ENCODE peak calls at places on chromosomes 16 and 17, in six cellular contexts. One of them, this sample, is unnamed. For H3K27me3, the result is how much of the 10 kb centered on the place peaks cover.

GRCh38 chr16:70250748-70251650 is 741 bp downstream of the EXOSC6 start:
- DNase-seq in Caco-2: peak
- DNase-seq in brain microvascular endothelial cell: peak
- DNase-seq in uterus: peak
- DNase-seq in NT2/D1: no peak
- DNase-seq in fibroblast of lung: peak
- DNase-seq in this sample: no peak

GRCh38 chr16:84047626-84048025 is 5.0 kb upstream of the SLC38A8 start:
- DNase-seq in Caco-2: no peak
- DNase-seq in brain microvascular endothelial cell: no peak
- DNase-seq in uterus: no peak
- DNase-seq in NT2/D1: no peak
- DNase-seq in fibroblast of lung: no peak
- DNase-seq in this sample: no peak

GRCh38 chr16:83147244-83147643 is 520.5 kb downstream of the CDH13 start:
- DNase-seq in Caco-2: no peak
- DNase-seq in brain microvascular endothelial cell: peak
- DNase-seq in uterus: no peak
- DNase-seq in NT2/D1: no peak
- DNase-seq in fibroblast of lung: no peak
- DNase-seq in this sample: no peak

GRCh38 chr16:10950393-10950792 is 6.0 kb downstream of the CLEC16A start:
- DNase-seq in Caco-2: no peak
- DNase-seq in brain microvascular endothelial cell: no peak
- DNase-seq in uterus: no peak
- DNase-seq in NT2/D1: no peak
- DNase-seq in fibroblast of lung: no peak
- DNase-seq in this sample: no peak

GRCh38 chr17:7992516-7992915 is 9.9 kb upstream of the GUCY2D start:
- DNase-seq in Caco-2: no peak
- DNase-seq in brain microvascular endothelial cell: peak
- DNase-seq in uterus: no peak
- DNase-seq in NT2/D1: no peak
- DNase-seq in fibroblast of lung: no peak
- DNase-seq in this sample: no peak

GRCh38 chr17:46184696-46185095 is 8.5 kb downstream of the KANSL1 start:
- DNase-seq in Caco-2: no peak
- DNase-seq in brain microvascular endothelial cell: no peak
- DNase-seq in uterus: no peak
- DNase-seq in NT2/D1: no peak
- DNase-seq in fibroblast of lung: no peak
- DNase-seq in this sample: no peak

GRCh38 chr16:57735755-57736418 is at the start of gene KATNB1:
- DNase-seq in Caco-2: peak
- DNase-seq in brain microvascular endothelial cell: peak
- DNase-seq in uterus: no peak
- DNase-seq in NT2/D1: no peak
- DNase-seq in fibroblast of lung: no peak
- DNase-seq in this sample: no peak

GRCh38 chr17:59299400-59300092 is 31.9 kb upstream of the YPEL2 start:
- DNase-seq in Caco-2: no peak
- DNase-seq in brain microvascular endothelial cell: no peak
- DNase-seq in uterus: no peak
- DNase-seq in NT2/D1: no peak
- DNase-seq in fibroblast of lung: no peak
- DNase-seq in this sample: no peak

GRCh38 chr16:20944861-20945390 is 44.4 kb downstream of the LYRM1 start:
- DNase-seq in Caco-2: no peak
- DNase-seq in brain microvascular endothelial cell: no peak
- DNase-seq in uterus: no peak
- DNase-seq in NT2/D1: no peak
- DNase-seq in fibroblast of lung: peak
- DNase-seq in this sample: no peak

GRCh38 chr16:27327586-27327915 is 13.8 kb downstream of the IL4R start:
- DNase-seq in Caco-2: no peak
- DNase-seq in brain microvascular endothelial cell: no peak
- DNase-seq in uterus: no peak
- DNase-seq in NT2/D1: no peak
- DNase-seq in fibroblast of lung: no peak
- DNase-seq in this sample: no peak

GRCh38 chr16:2874584-2875362 is 8.2 kb upstream of the FLYWCH2 start:
- DNase-seq in Caco-2: peak
- DNase-seq in brain microvascular endothelial cell: peak
- DNase-seq in uterus: peak
- DNase-seq in NT2/D1: peak
- DNase-seq in fibroblast of lung: peak
- DNase-seq in this sample: no peak

GRCh38 chr17:6831662-6832263 is at the start of gene TEKT1:
- DNase-seq in Caco-2: peak
- DNase-seq in brain microvascular endothelial cell: peak
- DNase-seq in uterus: peak
- DNase-seq in NT2/D1: peak
- DNase-seq in fibroblast of lung: peak
- DNase-seq in this sample: peak

GRCh38 chr17:6000426-6000825 is 69.8 kb upstream of the WSCD1 start:
- DNase-seq in Caco-2: no peak
- DNase-seq in brain microvascular endothelial cell: no peak
- DNase-seq in uterus: no peak
- DNase-seq in NT2/D1: no peak
- DNase-seq in fibroblast of lung: no peak
- DNase-seq in this sample: no peak

GRCh38 chr16:82630219-82630618 is 3.5 kb downstream of the CDH13 start:
- DNase-seq in Caco-2: no peak
- DNase-seq in brain microvascular endothelial cell: no peak
- DNase-seq in uterus: no peak
- DNase-seq in NT2/D1: no peak
- DNase-seq in fibroblast of lung: peak
- DNase-seq in this sample: no peak

GRCh38 chr17:38510424-38511125 is 82.3 kb downstream of the ARHGAP23 start:
- DNase-seq in Caco-2: peak
- DNase-seq in brain microvascular endothelial cell: no peak
- DNase-seq in uterus: no peak
- DNase-seq in NT2/D1: no peak
- DNase-seq in fibroblast of lung: peak
- DNase-seq in this sample: no peak

GRCh38 chr16:56631832-56632159 is 663 bp upstream of the MT1M start:
- DNase-seq in Caco-2: no peak
- DNase-seq in brain microvascular endothelial cell: no peak
- DNase-seq in uterus: no peak
- DNase-seq in NT2/D1: no peak
- DNase-seq in fibroblast of lung: no peak
- DNase-seq in this sample: no peak

GRCh38 chr17:49053171-49053829 is 56.1 kb downstream of the IGF2BP1 start:
- DNase-seq in Caco-2: no peak
- DNase-seq in brain microvascular endothelial cell: no peak
- DNase-seq in uterus: no peak
- DNase-seq in NT2/D1: no peak
- DNase-seq in fibroblast of lung: no peak
- DNase-seq in this sample: no peak

GRCh38 chr17:49049265-49049664 is 52.1 kb downstream of the IGF2BP1 start:
- DNase-seq in Caco-2: no peak
- DNase-seq in brain microvascular endothelial cell: no peak
- DNase-seq in uterus: no peak
- DNase-seq in NT2/D1: no peak
- DNase-seq in fibroblast of lung: no peak
- DNase-seq in this sample: no peak

GRCh38 chr17:49054342-49055092 is 57.3 kb downstream of the IGF2BP1 start:
- DNase-seq in Caco-2: no peak
- DNase-seq in brain microvascular endothelial cell: no peak
- DNase-seq in uterus: no peak
- DNase-seq in NT2/D1: no peak
- DNase-seq in fibroblast of lung: no peak
- DNase-seq in this sample: no peak

GRCh38 chr17:49050611-49051010 is 53.4 kb downstream of the IGF2BP1 start:
- DNase-seq in Caco-2: no peak
- DNase-seq in brain microvascular endothelial cell: no peak
- DNase-seq in uterus: no peak
- DNase-seq in NT2/D1: no peak
- DNase-seq in fibroblast of lung: no peak
- DNase-seq in this sample: no peak

DNA sequence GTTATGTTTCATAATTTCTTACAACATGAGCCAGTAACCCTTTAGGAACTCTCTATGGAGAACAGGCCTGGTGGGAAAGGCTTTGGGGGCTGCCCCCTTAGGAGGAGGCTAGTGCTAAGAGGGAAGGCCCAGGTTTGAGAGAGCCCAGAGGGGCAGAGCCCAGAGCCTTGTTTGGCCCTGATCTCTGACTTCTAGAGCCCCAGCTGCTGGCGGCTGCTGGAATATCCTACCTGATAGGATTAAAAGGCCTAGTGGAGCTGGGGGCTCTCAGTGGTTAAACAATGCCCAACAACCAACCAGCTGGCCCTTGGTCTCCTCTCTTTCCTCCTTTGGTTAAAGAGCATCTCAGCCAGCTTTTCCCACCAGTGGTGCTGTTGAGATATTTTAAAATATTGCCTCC is 54.1 kb downstream of the IGF2BP1 start:
- DNase-seq in Caco-2: no peak
- DNase-seq in brain microvascular endothelial cell: no peak
- DNase-seq in uterus: no peak
- DNase-seq in NT2/D1: no peak
- DNase-seq in fibroblast of lung: no peak
- DNase-seq in this sample: no peak
- H3K27me3 ChIP-seq in Caco-2: under half
- H3K27me3 ChIP-seq in brain microvascular endothelial cell: under half
- H3K27me3 ChIP-seq in uterus: under half
- H3K27me3 ChIP-seq in NT2/D1: under half
- H3K27me3 ChIP-seq in fibroblast of lung: under half
- H3K27me3 ChIP-seq in this sample: under half

GRCh38 chr16:72740346-72740745 is 307.6 kb downstream of the ZFHX3 start:
- DNase-seq in Caco-2: no peak
- DNase-seq in brain microvascular endothelial cell: peak
- DNase-seq in uterus: no peak
- DNase-seq in NT2/D1: no peak
- DNase-seq in fibroblast of lung: no peak
- DNase-seq in this sample: no peak
- H3K27me3 ChIP-seq in Caco-2: under half
- H3K27me3 ChIP-seq in brain microvascular endothelial cell: under half
- H3K27me3 ChIP-seq in uterus: under half
- H3K27me3 ChIP-seq in NT2/D1: under half
- H3K27me3 ChIP-seq in fibroblast of lung: under half
- H3K27me3 ChIP-seq in this sample: under half

DNA sequence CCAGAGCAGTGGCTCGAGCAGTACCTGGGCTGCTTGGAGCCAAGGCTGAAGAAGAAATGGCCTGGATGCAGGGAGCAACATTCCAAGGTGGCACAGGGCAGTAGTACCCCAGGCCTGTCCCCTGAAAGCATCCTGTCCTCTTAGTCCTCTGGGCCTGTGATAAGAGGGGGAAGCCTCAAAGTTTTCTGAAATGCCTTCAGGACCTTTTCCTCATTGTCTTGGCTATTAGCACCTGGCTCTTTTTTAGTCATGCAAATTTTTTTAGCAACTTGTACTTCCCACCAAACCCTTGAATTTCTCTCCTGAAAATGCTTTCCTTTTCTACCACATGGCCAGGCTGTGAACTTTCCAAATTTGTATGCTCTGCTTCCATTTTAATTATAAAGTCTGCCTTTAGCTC is 148.9 kb downstream of the HS3ST2 start:
- DNase-seq in Caco-2: no peak
- DNase-seq in brain microvascular endothelial cell: no peak
- DNase-seq in uterus: no peak
- DNase-seq in NT2/D1: peak
- DNase-seq in fibroblast of lung: no peak
- DNase-seq in this sample: no peak
- H3K27me3 ChIP-seq in Caco-2: under half
- H3K27me3 ChIP-seq in brain microvascular endothelial cell: under half
- H3K27me3 ChIP-seq in uterus: under half
- H3K27me3 ChIP-seq in NT2/D1: under half
- H3K27me3 ChIP-seq in fibroblast of lung: under half
- H3K27me3 ChIP-seq in this sample: under half

DNA sequence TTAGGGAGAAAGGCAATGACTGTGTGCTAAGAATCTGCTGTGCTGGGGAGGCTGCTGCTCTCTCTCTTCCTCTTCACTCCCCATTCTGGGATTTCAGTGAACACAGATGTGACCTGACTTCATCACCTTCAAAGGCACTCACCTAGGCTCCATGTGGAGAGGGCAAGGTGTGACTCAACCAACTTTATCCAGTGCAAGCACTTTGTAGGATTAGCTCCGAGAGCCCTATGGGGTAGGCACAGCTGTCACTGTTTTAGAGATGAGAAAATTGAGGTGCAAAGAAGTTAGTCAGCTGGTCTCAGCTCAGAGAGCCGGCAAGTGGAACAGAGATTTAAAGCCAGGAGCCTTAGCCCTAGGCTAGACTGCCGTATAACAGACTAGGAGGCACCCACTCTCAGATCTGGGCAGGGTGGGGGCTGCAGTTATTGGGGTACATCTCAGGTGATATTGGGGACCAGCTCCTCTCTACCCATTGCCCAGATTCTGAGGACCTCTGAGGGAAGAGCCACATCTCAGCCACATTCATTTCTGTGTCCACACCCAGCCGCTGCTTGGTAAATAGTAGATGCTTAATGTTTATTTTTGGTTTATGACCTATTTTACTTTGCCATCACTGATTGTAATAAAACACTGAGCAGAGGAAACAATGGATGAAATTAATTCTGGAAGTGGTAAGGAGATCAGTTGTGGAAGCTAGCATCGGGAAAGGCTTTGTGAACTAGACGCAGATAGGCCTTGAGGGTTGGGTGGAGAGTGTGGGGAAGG is 138.8 kb downstream of the CCDC182 start:
- DNase-seq in Caco-2: peak
- DNase-seq in brain microvascular endothelial cell: no peak
- DNase-seq in uterus: no peak
- DNase-seq in NT2/D1: no peak
- DNase-seq in fibroblast of lung: no peak
- DNase-seq in this sample: no peak
- H3K27me3 ChIP-seq in Caco-2: under half
- H3K27me3 ChIP-seq in brain microvascular endothelial cell: under half
- H3K27me3 ChIP-seq in uterus: under half
- H3K27me3 ChIP-seq in NT2/D1: under half
- H3K27me3 ChIP-seq in fibroblast of lung: under half
- H3K27me3 ChIP-seq in this sample: under half

GRCh38 chr17:4592240-4593005 is 8.1 kb downstream of the SMTNL2 start:
- DNase-seq in Caco-2: no peak
- DNase-seq in brain microvascular endothelial cell: no peak
- DNase-seq in uterus: no peak
- DNase-seq in NT2/D1: no peak
- DNase-seq in fibroblast of lung: no peak
- DNase-seq in this sample: no peak

GRCh38 chr17:4588862-4589625 is 4.7 kb downstream of the SMTNL2 start:
- DNase-seq in Caco-2: no peak
- DNase-seq in brain microvascular endothelial cell: no peak
- DNase-seq in uterus: no peak
- DNase-seq in NT2/D1: no peak
- DNase-seq in fibroblast of lung: no peak
- DNase-seq in this sample: no peak

GRCh38 chr17:4591529-4591928 is 7.2 kb downstream of the SMTNL2 start:
- DNase-seq in Caco-2: no peak
- DNase-seq in brain microvascular endothelial cell: peak
- DNase-seq in uterus: no peak
- DNase-seq in NT2/D1: no peak
- DNase-seq in fibroblast of lung: peak
- DNase-seq in this sample: no peak

GRCh38 chr17:4593021-4593797 is 8.9 kb downstream of the SMTNL2 start:
- DNase-seq in Caco-2: no peak
- DNase-seq in brain microvascular endothelial cell: no peak
- DNase-seq in uterus: no peak
- DNase-seq in NT2/D1: no peak
- DNase-seq in fibroblast of lung: no peak
- DNase-seq in this sample: no peak

GRCh38 chr17:4590981-4591453 is 6.7 kb downstream of the SMTNL2 start:
- DNase-seq in Caco-2: no peak
- DNase-seq in brain microvascular endothelial cell: no peak
- DNase-seq in uterus: no peak
- DNase-seq in NT2/D1: no peak
- DNase-seq in fibroblast of lung: no peak
- DNase-seq in this sample: no peak
- H3K27me3 ChIP-seq in Caco-2: under half
- H3K27me3 ChIP-seq in brain microvascular endothelial cell: under half
- H3K27me3 ChIP-seq in uterus: under half
- H3K27me3 ChIP-seq in NT2/D1: under half
- H3K27me3 ChIP-seq in fibroblast of lung: under half
- H3K27me3 ChIP-seq in this sample: under half

This sample was measured in esophagus muscularis mucosa.